ENCODE peak calls at places on chromosomes 1 and 21, in seven cellular contexts. E is RCC 7860; T is ACHN; W is activated naive CD8-positive, alpha-beta T cell treated with anti-CD3 and anti-CD28 coated beads, Interleukin-2, amount 10 ng/mL, durations not matched to agents 7 days and 5 days; R is stimulated activated CD4-positive, alpha-beta T cell treated with anti-CD3 and anti-CD28 coated beads, TNF-alpha, amount 100 ng/mL, for 4 hours; X is activated CD4-positive, alpha-beta T cell treated with anti-CD3 and anti-CD28 coated beads, Interleukin-2, amount 50 U/mL, for 24 hours; V is AG09309. S is an unnamed sample.

GRCh38 chr1:149915429-149916192 is 2.0 kb downstream of the SV2A start:
- DNase-seq in W (no peak), E (no peak), X (no peak), R (no peak), V (no peak), T (no peak), S (no peak)

GRCh38 chr1:1780598-1781525 is 2.6 kb upstream of the NADK start:
- DNase-seq in X (no peak), W (no peak), V (no peak), E (no peak), R (no peak), T (no peak), S (no peak)

GRCh38 chr1:179709841-179710329 is 33.2 kb upstream of the FAM163A start:
- DNase-seq in X (no peak), V (peak), W (no peak), R (no peak), T (no peak), E (no peak), S (no peak)

GRCh38 chr1:27031235-27032118 is 18.8 kb upstream of the TENT5B start:
- DNase-seq in W (no peak), E (peak), R (no peak), V (no peak), X (no peak), T (peak), S (no peak)

GRCh38 chr1:21879928-21880618 is 57.0 kb downstream of the HSPG2 start:
- DNase-seq in V (no peak), X (no peak), E (no peak), W (no peak), R (no peak), T (no peak), S (no peak)

GRCh38 chr1:209703834-209704504 is 677 bp upstream of the HSD11B1 start:
- DNase-seq in V (no peak), E (no peak), X (no peak), R (no peak), W (no peak), T (no peak), S (no peak)

GRCh38 chr1:113759341-113760101 is at the start of gene PHTF1:
- DNase-seq in E (peak), T (peak), X (peak), V (no peak), R (peak), W (peak), S (peak)

GRCh38 chr1:11417162-11417561 is 61.8 kb upstream of the DISP3 start:
- DNase-seq in E (no peak), V (no peak), R (no peak), X (no peak), W (no peak), T (no peak), S (no peak)

GRCh38 chr1:176656257-176656995 is 193.5 kb downstream of the PAPPA2 start:
- DNase-seq in R (no peak), W (no peak), V (peak), E (peak), T (peak), X (no peak), S (no peak)

GRCh38 chr1:87867631-87868030 is 539.0 kb downstream of the LMO4 start:
- DNase-seq in X (no peak), W (no peak), R (no peak), T (no peak), E (no peak), V (peak), S (no peak)

GRCh38 chr1:32770741-32771548 is 46.2 kb downstream of the YARS1 start:
- DNase-seq in W (no peak), V (no peak), R (no peak), X (no peak), T (no peak), E (no peak), S (no peak)

GRCh38 chr1:234969011-234969441 is 159.6 kb downstream of the TOMM20 start:
- DNase-seq in R (no peak), E (no peak), V (no peak), X (no peak), W (no peak), T (no peak), S (no peak)

GRCh38 chr21:44568261-44568660 is 5.3 kb upstream of the KRTAP10-4 start:
- DNase-seq in T (no peak), V (no peak), W (no peak), R (no peak), E (no peak), X (no peak), S (no peak)

GRCh38 chr1:6000444-6001288 is 8.4 kb upstream of the NPHP4 start:
- DNase-seq in W (no peak), E (no peak), X (no peak), V (no peak), T (no peak), R (no peak), S (no peak)

S was measured in stimulated activated CD8-positive, alpha-beta memory T cell treated with anti-CD3 and anti-CD28 coated beads, Interleukin-7, amount 100 ng/mL, for 4 hours.